ENCODE peak calls at places on chromosomes 3 and 15, in five cellular contexts. L, K, H, R and Y are unnamed samples.

GRCh38 chr3:146446026-146446425 is 23.3 kb downstream of the PLSCR2 start:
- DNase-seq in R (no peak), L (no peak), K (no peak), H (no peak), Y (no peak)

GRCh38 chr3:16841906-16842709 is 42.6 kb upstream of the PLCL2 start:
- DNase-seq in R (peak), H (no peak), L (peak), K (peak), Y (no peak)

GRCh38 chr3:39126532-39127071 is 19.1 kb downstream of the TTC21A start:
- DNase-seq in R (no peak), H (peak), K (no peak), L (no peak), Y (peak)

GRCh38 chr15:35126236-35126635 is 41.1 kb upstream of the NANOGP8 start:
- DNase-seq in H (no peak), R (no peak), L (no peak), K (no peak), Y (no peak)

GRCh38 chr3:67529915-67530314 is 124.5 kb downstream of the SUCLG2 start:
- DNase-seq in R (no peak), K (no peak), H (no peak), L (no peak), Y (peak)

GRCh38 chr3:17298038-17298437 is 413.3 kb downstream of the PLCL2 start:
- DNase-seq in H (no peak), L (no peak), R (no peak), K (no peak), Y (no peak)

GRCh38 chr3:32018723-32019564 is 37.4 kb downstream of the ZNF860 start:
- DNase-seq in K (no peak), H (no peak), L (no peak), R (no peak), Y (peak)

GRCh38 chr3:155363690-155364070 is 70.2 kb upstream of the STRIT1 start:
- DNase-seq in L (no peak), R (no peak), K (no peak), H (no peak), Y (no peak)

GRCh38 chr3:185079620-185080019 is 73.2 kb downstream of the C3orf70 start:
- DNase-seq in R (no peak), K (no peak), L (no peak), H (no peak), Y (no peak)

GRCh38 chr3:52019352-52020080 is 23.8 kb upstream of the RPL29 start:
- DNase-seq in R (no peak), H (no peak), L (peak), K (no peak), Y (no peak)

GRCh38 chr3:131840151-131840797 is 194.5 kb downstream of the CPNE4 start:
- DNase-seq in R (no peak), L (no peak), H (no peak), K (no peak), Y (no peak)

GRCh38 chr15:38225381-38225780 is 27.3 kb upstream of the SPRED1 start:
- DNase-seq in K (no peak), H (no peak), R (no peak), L (no peak), Y (peak)

GRCh38 chr3:71064976-71065763 is 518.4 kb downstream of the FOXP1 start:
- DNase-seq in K (peak), L (peak), R (no peak), H (no peak), Y (no peak)

GRCh38 chr15:84955089-84955848 is 26.4 kb upstream of the PDE8A start:
- DNase-seq in K (no peak), R (no peak), H (peak), L (peak), Y (peak)

GRCh38 chr15:62141643-62142588 is 23.2 kb downstream of the C2CD4B start:
- DNase-seq in R (no peak), H (no peak), K (no peak), L (no peak), Y (no peak)